ENCODE peak calls at places on chromosomes 3 and 15, in six cellular contexts. One of them, this sample, is unnamed.

GRCh38 chr3:105867690-105868449 is 942 bp downstream of the CBLB start:
- DNase-seq in AG08396: no peak
- DNase-seq in psoas muscle: no peak
- DNase-seq in H54: no peak
- DNase-seq in neural crest cell: no peak
- DNase-seq in EL: peak; percentile 23
- DNase-seq in this sample: no peak

GRCh38 chr15:91537868-91538267 is 315.6 kb upstream of the SLCO3A1 start:
- DNase-seq in H54: no peak
- DNase-seq in neural crest cell: no peak
- DNase-seq in AG08396: no peak
- DNase-seq in EL: no peak
- DNase-seq in psoas muscle: no peak
- DNase-seq in this sample: no peak

GRCh38 chr3:72095521-72095920 is 310.6 kb upstream of the PROK2 start:
- DNase-seq in AG08396: no peak
- DNase-seq in H54: no peak
- DNase-seq in psoas muscle: no peak
- DNase-seq in EL: no peak
- DNase-seq in neural crest cell: no peak
- DNase-seq in this sample: no peak

GRCh38 chr3:119181765-119182164 is 8.4 kb downstream of the UPK1B start:
- DNase-seq in AG08396: no peak
- DNase-seq in H54: peak; percentile 39
- DNase-seq in neural crest cell: no peak
- DNase-seq in psoas muscle: no peak
- DNase-seq in EL: peak; percentile 82
- DNase-seq in this sample: no peak

GRCh38 chr3:132549890-132550578 is 47.0 kb upstream of the ACKR4 start:
- DNase-seq in AG08396: no peak
- DNase-seq in EL: peak; percentile 78
- DNase-seq in neural crest cell: no peak
- DNase-seq in H54: peak; percentile 11
- DNase-seq in psoas muscle: no peak
- DNase-seq in this sample: no peak

GRCh38 chr3:7788881-7789280 is 712.7 kb upstream of the LMCD1 start:
- DNase-seq in H54: no peak
- DNase-seq in AG08396: no peak
- DNase-seq in psoas muscle: no peak
- DNase-seq in neural crest cell: no peak
- DNase-seq in EL: no peak
- DNase-seq in this sample: no peak

GRCh38 chr3:151816091-151816604 is 2.2 kb downstream of the AADAC start:
- DNase-seq in H54: peak; percentile 25
- DNase-seq in EL: peak; percentile 53
- DNase-seq in neural crest cell: no peak
- DNase-seq in AG08396: peak; percentile 50
- DNase-seq in psoas muscle: no peak
- DNase-seq in this sample: peak; percentile 3

GRCh38 chr15:48696627-48697312 is 51.3 kb upstream of the FBN1 start:
- DNase-seq in neural crest cell: no peak
- DNase-seq in psoas muscle: no peak
- DNase-seq in H54: no peak
- DNase-seq in EL: peak; percentile 58
- DNase-seq in AG08396: no peak
- DNase-seq in this sample: no peak

GRCh38 chr3:11558918-11559815 is 84.5 kb downstream of the VGLL4 start:
- DNase-seq in psoas muscle: no peak
- DNase-seq in H54: no peak
- DNase-seq in neural crest cell: no peak
- DNase-seq in AG08396: no peak
- DNase-seq in EL: no peak
- DNase-seq in this sample: no peak

GRCh38 chr3:127816783-127817182 is 5.5 kb downstream of the MGLL start:
- DNase-seq in AG08396: no peak
- DNase-seq in H54: no peak
- DNase-seq in EL: no peak
- DNase-seq in neural crest cell: no peak
- DNase-seq in psoas muscle: peak; percentile 54
- DNase-seq in this sample: no peak

This sample was measured in occipital lobe.